ENCODE peak calls at places on chromosomes 7 and 10, in six cellular contexts. I, K, B, R, J and H are unnamed samples.

GRCh38 chr7:725223-726005 is 1.1 kb upstream of the DNAAF5 start:
- DNase-seq in I (no peak), K (no peak), B (no peak), R (no peak), J (no peak), H (no peak)

GRCh38 chr10:63587191-63587590 is 66.0 kb downstream of the REEP3 start:
- DNase-seq in I (no peak), K (no peak), B (no peak), R (no peak), J (no peak), H (no peak)

GRCh38 chr7:81361769-81362168 is 408.1 kb downstream of the HGF start:
- DNase-seq in I (no peak), K (no peak), B (no peak), R (no peak), J (no peak), H (no peak)

GRCh38 chr10:106402455-106402854 is 762.1 kb downstream of the SORCS1 start:
- DNase-seq in I (no peak), K (no peak), B (no peak), R (no peak), J (no peak), H (no peak)

GRCh38 chr10:103517234-103518085 is 24.0 kb downstream of the NEURL1 start:
- DNase-seq in I (no peak), K (no peak), B (no peak), R (no peak), J (no peak), H (no peak)

GRCh38 chr7:127766831-127767489 is 115.0 kb downstream of the SND1 start:
- DNase-seq in I (no peak), K (no peak), B (no peak), R (no peak), J (no peak), H (no peak)

GRCh38 chr10:99558708-99559107 is 26.0 kb downstream of the NKX2-3 start:
- DNase-seq in I (no peak), K (no peak), B (no peak), R (no peak), J (no peak), H (no peak)

GRCh38 chr10:79047875-79048638 is 20.7 kb upstream of the ZMIZ1 start:
- DNase-seq in I (no peak), K (no peak), B (no peak), R (no peak), J (no peak), H (no peak)

GRCh38 chr7:147595076-147595475 is 995.5 kb upstream of the C7orf33 start:
- DNase-seq in I (no peak), K (no peak), B (no peak), R (no peak), J (no peak), H (no peak)